ENCODE peak calls at places on chromosome 17, in five cellular contexts. O is heart left ventricle, I is testis, N is endothelial cell of umbilical vein, P is uterus. F is an unnamed sample.
A peak's percentile ranks its signal among the peaks of the same experiment; 100 is the strongest.

GRCh38 chr17:43151880-43152456 is 19.0 kb upstream of the NBR1 start:
- DNase-seq in O (no peak), P (no peak), I (no peak), N (no peak), F (no peak)

GRCh38 chr17:63929860-63930766 is 2.0 kb downstream of the CD79B start:
- DNase-seq in N (no peak), I (no peak), O (no peak), P (peak; percentile 60), F (no peak)

GRCh38 chr17:40283662-40284061 is 4.0 kb upstream of the CDC6 start:
- DNase-seq in O (no peak), I (no peak), N (peak; percentile 61), P (no peak), F (no peak)

GRCh38 chr17:13725286-13725990 is 123.7 kb upstream of the HS3ST3A1 start:
- DNase-seq in O (no peak), I (no peak), P (no peak), N (no peak), F (no peak)

GRCh38 chr17:75010683-75011406 is 1.6 kb upstream of the MRPL58 start:
- DNase-seq in P (peak; percentile 81), I (no peak), N (peak; percentile 83), O (peak; percentile 75), F (no peak)

GRCh38 chr17:75642221-75643032 is 9.2 kb downstream of the SMIM5 start:
- DNase-seq in P (no peak), O (no peak), N (no peak), I (no peak), F (no peak)

GRCh38 chr17:81043319-81043724 is 8.4 kb downstream of the BAIAP2 start:
- DNase-seq in N (no peak), I (no peak), P (no peak), O (no peak), F (no peak)

GRCh38 chr17:41211845-41212466 is 14.5 kb upstream of the KRTAP9-2 start:
- DNase-seq in N (no peak), P (no peak), O (no peak), I (no peak), F (no peak)

GRCh38 chr17:12789976-12790805 is 893 bp downstream of the ARHGAP44 start:
- DNase-seq in N (no peak), I (peak; percentile 15), P (peak; percentile 19), O (no peak), F (no peak)

GRCh38 chr17:14448816-14449215 is 147.9 kb downstream of the HS3ST3B1 start:
- DNase-seq in N (no peak), I (no peak), P (no peak), O (no peak), F (no peak)

GRCh38 chr17:78993981-78994671 is 14.4 kb upstream of the LGALS3BP start:
- DNase-seq in N (no peak), I (peak; percentile 14), O (peak; percentile 14), P (peak; percentile 11), F (no peak)

GRCh38 chr17:77999413-78000173 is 41.1 kb downstream of the TNRC6C start:
- DNase-seq in P (no peak), I (no peak), N (peak; percentile 66), O (no peak), F (peak; percentile 40)

GRCh38 chr17:63925615-63926014 is 6.5 kb downstream of the CD79B start:
- DNase-seq in P (no peak), O (no peak), N (no peak), I (no peak), F (no peak)

GRCh38 chr17:57672971-57673370 is 72.1 kb downstream of the CCDC182 start:
- DNase-seq in I (no peak), N (no peak), P (no peak), O (no peak), F (no peak)

GRCh38 chr17:2331303-2331702 is 5.0 kb downstream of the TSR1 start:
- DNase-seq in I (no peak), O (no peak), N (no peak), P (no peak), F (no peak)

GRCh38 chr17:29341726-29342125 is 47.8 kb upstream of the NUFIP2 start:
- DNase-seq in I (no peak), O (no peak), N (no peak), P (no peak), F (no peak)

GRCh38 chr17:18187816-18188761 is 4.5 kb downstream of the ALKBH5 start:
- DNase-seq in P (no peak), N (peak; percentile 61), I (no peak), O (peak; percentile 54), F (no peak)

DNA sequence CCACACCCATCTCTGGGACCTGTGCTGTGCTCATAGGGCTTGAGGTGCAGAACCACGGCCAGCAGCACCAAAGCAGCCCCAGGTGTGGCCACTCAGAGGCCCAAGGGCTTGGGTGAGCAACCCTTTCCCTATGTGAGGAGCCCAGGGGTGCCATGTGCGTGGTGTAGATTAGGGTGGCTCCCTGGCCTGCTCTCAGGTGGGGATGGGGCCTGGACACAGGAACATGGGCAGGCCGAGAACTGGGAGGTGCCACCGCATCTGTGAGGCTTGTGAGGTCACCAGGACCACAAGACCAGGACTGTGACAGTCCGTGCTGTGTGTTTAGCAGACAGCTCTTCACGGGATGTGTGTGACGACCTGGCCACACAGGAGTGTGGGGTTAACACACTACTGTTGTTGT is 103.5 kb upstream of the ZNF750 start:
- DNase-seq in I (no peak), N (no peak), P (no peak), O (no peak), F (no peak)
- H3K9me3 ChIP-seq in I (no peaks in the 10 kb centered on the region), N (no peaks in the 10 kb centered on the region), P (peaks cover 22% of the 10 kb centered on the region), O (peaks cover 34% of the 10 kb centered on the region), F (peaks cover 22% of the 10 kb centered on the region)

GRCh38 chr17:5184284-5184683 is 7.4 kb downstream of the ZNF594 start:
- DNase-seq in I (no peak), N (no peak), P (no peak), O (no peak), F (no peak)

GRCh38 chr17:5182597-5183409 is 8.9 kb downstream of the ZNF594 start:
- DNase-seq in I (no peak), O (no peak), P (no peak), N (no peak), F (no peak)

GRCh38 chr17:5179003-5179402 is 12.7 kb downstream of the ZNF594 start:
- DNase-seq in P (no peak), O (no peak), N (no peak), I (no peak), F (no peak)

GRCh38 chr17:5183410-5183793 is 8.3 kb downstream of the ZNF594 start:
- DNase-seq in I (no peak), P (no peak), N (no peak), O (no peak), F (no peak)

DNA sequence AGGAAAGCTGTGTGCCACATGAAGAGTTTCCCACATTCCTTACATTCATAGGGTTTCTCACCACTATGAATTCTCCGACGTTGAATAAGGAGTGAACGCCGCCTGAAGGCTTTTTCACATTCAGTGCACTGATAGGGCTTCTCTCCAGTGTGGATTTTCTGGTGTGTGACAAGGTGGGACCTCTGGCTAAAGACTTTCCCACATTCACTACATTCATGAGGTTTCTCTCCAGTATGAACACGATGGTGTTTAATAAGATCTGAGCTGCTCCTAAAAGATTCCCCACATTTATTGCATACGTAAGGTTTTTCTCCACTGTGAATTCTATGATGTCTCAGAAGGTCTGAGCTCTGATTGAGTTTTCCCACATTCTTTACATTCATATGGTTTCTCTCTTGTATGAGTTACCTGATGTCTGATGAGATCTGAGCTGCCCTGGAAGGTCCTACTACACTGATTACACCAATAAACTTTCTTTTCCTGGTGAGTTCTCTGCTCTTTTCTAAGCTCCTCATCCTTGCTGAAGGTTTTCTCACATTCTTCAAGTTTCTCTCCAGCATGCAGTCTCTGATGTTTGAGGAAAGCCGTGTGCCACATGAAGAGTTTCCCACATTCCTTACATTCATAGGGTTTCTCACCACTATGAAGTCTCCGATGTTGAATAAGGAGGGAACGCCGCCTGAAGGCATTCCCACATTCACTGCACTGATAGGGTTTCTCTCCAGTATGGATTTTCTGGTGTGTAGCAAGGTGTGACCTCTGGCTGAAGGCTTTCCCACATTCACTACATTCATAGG is 10.0 kb downstream of the ZNF594 start:
- DNase-seq in P (no peak), N (no peak), O (no peak), I (no peak), F (no peak)
- H3K9me3 ChIP-seq in P (peaks cover 91% of the 10 kb centered on the region), N (peaks cover 32% of the 10 kb centered on the region), O (peaks cover 100% of the 10 kb centered on the region), I (peaks cover 3% of the 10 kb centered on the region), F (peaks cover 96% of the 10 kb centered on the region)

DNA sequence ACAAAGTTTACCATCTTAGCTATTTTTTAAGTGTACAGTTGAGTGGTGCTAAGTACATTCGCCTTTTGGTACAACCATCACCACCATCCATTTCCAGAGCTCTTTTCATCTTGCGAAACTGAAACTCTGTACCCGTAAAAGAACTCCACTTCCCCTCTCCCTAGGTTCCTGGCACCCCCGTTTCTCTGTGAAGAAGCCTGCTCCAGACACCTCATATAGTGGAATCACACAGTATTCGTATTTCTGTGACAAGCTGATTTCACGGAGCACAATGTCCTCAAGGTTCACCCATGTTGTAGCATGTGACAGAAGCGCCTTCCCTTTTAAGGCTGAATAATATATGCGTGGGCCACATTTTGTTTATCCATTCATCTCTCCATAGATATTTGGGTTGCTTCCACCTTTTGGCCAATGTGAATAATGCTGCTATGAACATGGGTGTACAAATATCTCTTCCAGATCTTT is 54.2 kb upstream of the MAP3K14 start:
- DNase-seq in N (no peak), P (no peak), I (no peak), O (no peak), F (peak; percentile 35)
- H3K9me3 ChIP-seq in N (no peaks in the 10 kb centered on the region), P (no peaks in the 10 kb centered on the region), I (no peaks in the 10 kb centered on the region), O (no peaks in the 10 kb centered on the region), F (no peaks in the 10 kb centered on the region)

GRCh38 chr17:16599537-16599936 is 30.5 kb upstream of the ZNF287 start:
- DNase-seq in O (no peak), N (no peak), P (no peak), I (no peak), F (no peak)
- H3K9me3 ChIP-seq in O (peaks cover 5% of the 10 kb centered on the region), N (no peaks in the 10 kb centered on the region), P (no peaks in the 10 kb centered on the region), I (no peaks in the 10 kb centered on the region), F (peaks cover 3% of the 10 kb centered on the region)

GRCh38 chr17:4407851-4408250 is 25.9 kb upstream of the SPNS3 start:
- DNase-seq in I (no peak), O (no peak), P (no peak), N (no peak), F (no peak)
- H3K9me3 ChIP-seq in I (no peaks in the 10 kb centered on the region), O (no peaks in the 10 kb centered on the region), P (no peaks in the 10 kb centered on the region), N (no peaks in the 10 kb centered on the region), F (no peaks in the 10 kb centered on the region)

DNA sequence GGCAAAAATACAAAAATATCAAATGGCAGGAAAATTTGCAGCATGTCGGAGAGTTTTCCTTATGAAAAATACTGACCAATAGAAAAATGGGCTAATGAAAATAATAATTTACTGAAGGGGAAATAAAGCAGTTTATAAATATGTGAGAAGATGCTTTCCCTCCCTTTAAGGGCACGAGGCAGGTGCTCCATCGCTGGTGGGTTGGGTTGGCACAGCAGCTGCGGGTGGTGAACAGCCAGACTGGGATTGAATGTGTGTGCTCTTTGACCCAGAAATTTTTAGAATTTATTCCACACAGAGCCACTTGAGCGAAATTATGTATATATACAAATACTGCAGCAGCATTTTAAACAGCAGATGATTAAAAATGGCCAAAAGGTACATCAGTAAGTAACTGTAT is 109.1 kb upstream of the ZNF750 start:
- DNase-seq in N (no peak), O (no peak), I (no peak), P (no peak), F (no peak)
- H3K9me3 ChIP-seq in N (no peaks in the 10 kb centered on the region), O (peaks cover 41% of the 10 kb centered on the region), I (no peaks in the 10 kb centered on the region), P (peaks cover 22% of the 10 kb centered on the region), F (peaks cover 55% of the 10 kb centered on the region)